ENCODE peak calls at places on chromosomes 11 and 22, in eight cellular contexts. I, P, C, T, R, M, Q and B are unnamed samples. For H3K4me1, the result is how much of the 10 kb centered on the place peaks cover.

GRCh38 chr22:27850000-27850465 is 48.5 kb upstream of the MN1 start:
- DNase-seq in P (no peak), C (no peak), I (no peak), R (no peak), Q (peak), M (no peak), T (no peak), B (no peak)

GRCh38 chr11:46003647-46004046 is 81.2 kb downstream of the LARGE2 start:
- DNase-seq in I (no peak), M (no peak), Q (no peak), T (no peak), C (no peak), P (peak), R (no peak), B (no peak)

GRCh38 chr11:19242184-19242932 is 1.6 kb upstream of the E2F8 start:
- DNase-seq in R (no peak), T (no peak), P (no peak), C (no peak), I (peak), Q (no peak), M (no peak), B (no peak)

GRCh38 chr11:45429719-45430118 is 143.6 kb upstream of the SYT13 start:
- DNase-seq in C (no peak), I (no peak), M (no peak), R (no peak), P (no peak), Q (no peak), T (no peak), B (no peak)

GRCh38 chr22:18991828-18992442 is 55.8 kb upstream of the PRODH start:
- DNase-seq in C (no peak), I (no peak), Q (no peak), T (no peak), P (no peak), M (no peak), R (no peak), B (no peak)

GRCh38 chr22:43014062-43014875 is 680 bp downstream of the PACSIN2 start:
- DNase-seq in T (peak), R (peak), I (peak), M (peak), Q (peak), C (peak), P (no peak), B (peak)

GRCh38 chr11:17388609-17389204 is at the start of gene KCNJ11:
- DNase-seq in C (no peak), R (no peak), P (no peak), M (no peak), T (peak), I (no peak), Q (no peak), B (no peak)

GRCh38 chr22:37896939-37897338 is 9.2 kb upstream of the MICALL1 start:
- DNase-seq in P (no peak), I (no peak), M (no peak), R (no peak), C (no peak), Q (no peak), T (no peak), B (no peak)

GRCh38 chr11:134046681-134047449 is 22.0 kb upstream of the JAM3 start:
- DNase-seq in P (no peak), M (no peak), T (no peak), I (no peak), R (no peak), C (no peak), Q (no peak), B (no peak)

GRCh38 chr11:129131361-129131760 is 60.8 kb downstream of the ARHGAP32 start:
- DNase-seq in P (no peak), Q (no peak), I (no peak), M (no peak), R (no peak), T (no peak), C (no peak), B (no peak)

GRCh38 chr11:93444671-93445073 is 98.5 kb downstream of the SMCO4 start:
- DNase-seq in P (peak), T (peak), R (peak), Q (no peak), M (no peak), C (no peak), I (no peak), B (no peak)

GRCh38 chr11:131537196-131537595 is 166.8 kb downstream of the NTM start:
- DNase-seq in I (no peak), Q (no peak), R (no peak), C (no peak), M (no peak), P (no peak), T (no peak), B (peak)

GRCh38 chr22:25742918-25743708 is 1.1 kb downstream of the MYO18B start:
- DNase-seq in I (no peak), P (no peak), C (no peak), M (no peak), T (no peak), Q (no peak), R (no peak), B (no peak)

GRCh38 chr22:30197389-30197788 is 49.2 kb downstream of the LIF start:
- DNase-seq in R (no peak), P (peak), I (no peak), M (no peak), Q (no peak), T (no peak), C (no peak), B (no peak)

GRCh38 chr11:85619497-85619896 is 7.6 kb downstream of the DLG2 start:
- DNase-seq in M (peak), R (no peak), T (no peak), C (no peak), P (no peak), Q (no peak), I (no peak), B (no peak)

GRCh38 chr11:118167253-118167652 is 9.2 kb downstream of the SCN2B start:
- DNase-seq in T (no peak), I (no peak), Q (no peak), C (no peak), R (no peak), P (no peak), M (no peak), B (no peak)

GRCh38 chr11:132137981-132138313 is 767.5 kb downstream of the NTM start:
- DNase-seq in R (no peak), I (no peak), T (no peak), P (peak), M (no peak), Q (no peak), C (no peak), B (no peak)

GRCh38 chr11:61972112-61972795 is 4.8 kb upstream of the FTH1 start:
- DNase-seq in T (no peak), C (no peak), P (no peak), M (no peak), I (no peak), Q (no peak), R (no peak), B (no peak)

GRCh38 chr11:43238341-43238740 is 73.5 kb upstream of the API5 start:
- DNase-seq in Q (no peak), T (no peak), C (no peak), P (no peak), M (no peak), I (no peak), R (no peak), B (no peak)

GRCh38 chr11:59773082-59773438 is 17.9 kb downstream of the STX3 start:
- DNase-seq in R (no peak), I (no peak), T (no peak), C (no peak), Q (no peak), M (no peak), P (no peak), B (no peak)

DNA sequence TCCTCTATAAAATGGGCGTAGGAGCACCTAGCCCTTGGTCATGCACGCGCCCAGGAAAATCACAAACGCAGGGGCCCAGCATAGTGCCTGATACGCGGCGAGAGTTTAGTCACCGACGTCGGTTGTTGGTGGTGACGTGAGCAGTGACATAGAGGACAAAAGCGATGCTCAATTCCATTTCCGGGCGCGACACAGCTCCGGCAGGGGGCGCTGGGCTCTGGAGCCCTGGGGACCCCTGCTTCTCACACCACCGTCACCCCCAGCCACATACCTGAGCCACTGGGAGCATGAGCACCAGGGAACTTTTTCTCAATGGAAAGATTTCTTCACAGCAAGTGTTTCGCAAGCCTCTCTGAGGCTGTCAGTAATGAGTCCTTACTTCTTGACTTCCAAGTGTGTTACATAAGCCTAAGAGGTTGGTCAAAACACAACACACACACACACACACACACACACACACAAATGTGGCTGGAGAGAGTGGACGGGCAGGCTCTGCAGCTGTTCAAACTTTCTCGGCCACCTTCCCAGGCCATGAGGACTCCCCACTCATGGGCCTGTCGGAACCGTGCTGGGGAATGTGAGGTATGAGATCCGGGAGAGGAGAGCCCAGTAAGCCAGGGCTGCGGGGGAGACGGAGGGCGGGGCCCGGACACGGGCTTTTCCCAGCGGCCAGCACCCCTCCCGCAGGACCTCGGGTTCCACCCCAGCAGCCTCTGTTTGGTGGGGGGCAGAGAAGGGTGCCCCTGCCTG is 36.9 kb upstream of the LINC01488 start:
- DNase-seq in R (no peak), P (peak), Q (peak), I (peak), T (peak), M (peak), C (peak), B (no peak)
- H3K4me1 ChIP-seq in R (under half), P (under half), Q (half or more), I (under half), T (under half), M (half or more), C (half or more), B (under half)

GRCh38 chr11:69917529-69917928 is 98.3 kb upstream of the FGF3 start:
- DNase-seq in T (no peak), Q (no peak), I (no peak), R (no peak), P (no peak), C (no peak), M (no peak), B (no peak)

GRCh38 chr11:69920500-69921428 is 101.5 kb upstream of the FGF3 start:
- DNase-seq in T (no peak), Q (no peak), I (peak), P (no peak), M (peak), C (no peak), R (no peak), B (no peak)

GRCh38 chr11:69918231-69918937 is 99.2 kb upstream of the FGF3 start:
- DNase-seq in Q (peak), T (no peak), P (no peak), M (peak), R (no peak), C (peak), I (peak), B (no peak)

GRCh38 chr11:69919659-69920499 is 100.7 kb upstream of the FGF3 start:
- DNase-seq in P (no peak), M (peak), T (no peak), C (no peak), Q (no peak), R (no peak), I (no peak), B (no peak)

DNA sequence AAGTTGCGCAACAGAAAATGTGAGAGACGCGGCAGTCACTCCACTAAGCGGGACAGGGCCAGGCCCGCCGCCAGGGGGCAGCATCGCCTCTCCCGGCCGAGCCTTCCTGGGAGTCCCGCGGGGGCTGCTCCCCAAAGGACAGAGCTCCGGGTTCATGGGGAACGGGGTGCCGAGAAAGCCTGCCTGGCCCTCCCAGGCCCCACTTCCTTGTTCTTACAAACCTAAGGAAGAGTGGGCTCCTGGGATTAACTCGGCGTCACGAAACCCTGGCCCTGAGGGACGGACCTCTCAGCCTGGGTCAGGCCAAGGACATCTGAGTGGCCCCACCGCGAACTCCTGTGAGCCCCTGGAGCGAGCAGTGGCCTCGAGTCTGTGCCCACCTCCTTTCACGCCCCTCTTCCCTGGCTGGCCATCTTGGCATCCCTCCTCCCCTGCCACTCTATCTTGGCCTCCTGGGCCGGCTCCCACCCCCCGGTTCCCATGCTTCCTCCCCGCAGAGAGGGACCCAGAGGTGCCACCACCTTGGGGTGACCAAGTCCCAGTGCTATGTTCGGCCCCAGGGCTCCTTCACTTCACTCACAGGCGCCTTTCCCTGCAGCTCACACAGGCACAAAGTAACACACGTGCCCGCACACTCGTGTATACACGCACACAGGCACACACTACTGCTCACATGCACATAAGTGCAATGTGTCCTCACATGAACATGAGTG is 99.9 kb upstream of the FGF3 start:
- DNase-seq in P (peak), C (peak), I (peak), R (peak), Q (peak), M (peak), T (peak), B (peak)
- H3K4me1 ChIP-seq in P (under half), C (under half), I (under half), R (under half), Q (under half), M (under half), T (under half), B (under half)

GRCh38 chr11:34366522-34366921 is 8.7 kb upstream of the ABTB2 start:
- DNase-seq in T (no peak), Q (no peak), R (no peak), I (peak), C (no peak), P (no peak), M (peak), B (peak)
- H3K4me1 ChIP-seq in T (under half), Q (under half), R (under half), I (under half), C (under half), P (under half), M (under half), B (under half)

DNA sequence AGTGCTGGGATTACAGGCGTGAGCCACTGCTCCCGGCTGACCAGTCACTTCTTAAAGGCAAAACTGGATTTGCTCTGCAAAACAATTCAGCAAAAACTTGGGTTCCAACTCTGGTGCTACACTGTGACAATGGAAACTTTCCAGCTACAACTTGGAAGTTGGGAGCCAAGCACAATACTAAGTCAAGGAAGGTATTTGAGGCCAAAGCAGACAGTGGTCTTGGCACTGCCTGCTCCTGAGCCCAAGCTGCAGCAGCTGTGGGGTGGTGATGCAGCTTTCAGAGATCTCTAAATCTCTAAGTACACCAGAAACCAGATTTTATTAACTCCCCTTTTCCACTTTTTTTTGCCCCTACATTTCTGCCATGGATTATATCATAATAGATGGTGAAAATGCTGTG is 17.5 kb downstream of the ADM start:
- DNase-seq in R (no peak), I (no peak), M (no peak), T (no peak), C (no peak), Q (no peak), P (no peak), B (no peak)
- H3K4me1 ChIP-seq in R (under half), I (under half), M (under half), T (under half), C (under half), Q (under half), P (under half), B (under half)